ENCODE peak calls at places on chromosomes 4 and X, in six cellular contexts. C is fibroblast of the aortic adventitia; V is CD4-positive, alpha-beta T cell; D is cardiac muscle cell; R is cardiac fibroblast; B is uterus. U is an unnamed sample.

GRCh38 chr4:74056858-74057562 is 18.5 kb upstream of the CXCL3 start:
- DNase-seq in D (peak), V (no peak), R (peak), B (no peak), C (peak), U (no peak)

GRCh38 chrX:134186362-134187121 is 50.4 kb upstream of the CCDC160 start:
- DNase-seq in D (no peak), C (no peak), R (no peak), V (peak), B (no peak), U (no peak)

GRCh38 chr4:3108211-3108610 is 33.7 kb downstream of the HTT start:
- DNase-seq in V (no peak), B (no peak), C (peak), R (no peak), D (no peak), U (no peak)

GRCh38 chrX:115889121-115889890 is 281.2 kb upstream of the AGTR2 start:
- DNase-seq in R (no peak), D (no peak), B (no peak), C (no peak), V (no peak), U (no peak)

GRCh38 chr4:184825394-184826314 is at the start of gene ACSL1:
- DNase-seq in C (peak), R (peak), B (peak), V (peak), D (peak), U (peak)

GRCh38 chrX:30302957-30303356 is 6.2 kb downstream of the NR0B1 start:
- DNase-seq in V (no peak), D (peak), B (no peak), C (peak), R (peak), U (no peak)

GRCh38 chr4:23001478-23001877 is 308.7 kb downstream of the GBA3 start:
- DNase-seq in C (peak), B (no peak), D (no peak), R (no peak), V (no peak), U (no peak)

GRCh38 chrX:32582729-32583128 is 628.6 kb downstream of the DMD start:
- DNase-seq in D (no peak), V (no peak), R (no peak), C (no peak), B (no peak), U (no peak)

GRCh38 chr4:99062120-99062519 is 26.5 kb downstream of the ADH5 start:
- DNase-seq in C (no peak), D (no peak), B (no peak), R (no peak), V (no peak), U (no peak)

GRCh38 chr4:29560452-29560851 is 1159.7 kb upstream of the PCDH7 start:
- DNase-seq in C (no peak), B (no peak), V (no peak), D (no peak), R (no peak), U (no peak)

DNA sequence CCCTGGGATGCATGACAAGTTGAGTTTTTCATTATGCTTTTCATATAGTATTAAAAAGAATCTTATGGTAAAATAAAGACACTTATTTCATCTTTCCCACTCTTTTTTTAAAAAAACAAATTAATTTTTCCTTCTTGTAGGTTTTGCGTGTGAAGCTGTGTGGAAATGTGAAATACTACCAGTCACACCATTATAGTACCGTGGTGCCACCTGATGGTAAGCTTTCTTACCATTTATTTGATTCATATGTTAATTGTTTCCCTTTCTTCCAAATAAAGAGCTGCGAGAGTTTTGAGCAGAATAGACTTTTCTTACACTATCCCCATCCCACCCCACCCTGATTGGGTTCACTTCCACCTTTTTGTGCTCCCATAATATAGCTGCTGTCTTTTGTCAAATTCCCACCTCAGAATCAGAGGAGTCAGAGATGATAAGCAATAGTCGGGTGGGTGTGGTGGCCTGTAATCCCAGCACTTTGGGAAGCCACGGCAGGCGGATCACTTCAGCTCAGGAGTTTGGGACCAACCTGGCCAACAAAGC is 44.3 kb downstream of the CASP6 start:
- DNase-seq in D (peak), C (peak), V (no peak), R (peak), B (no peak), U (no peak)
- TF ChIP-seq CTCF in D (no peak), C (no peak), V (peak), R (no peak), B (peak), U (no peak)

GRCh38 chr4:40628888-40629287 is 776 bp downstream of the RBM47 start:
- DNase-seq in B (no peak), R (no peak), D (no peak), C (no peak), V (no peak), U (no peak)
- TF ChIP-seq CTCF in B (no peak), R (no peak), D (no peak), C (no peak), V (no peak), U (no peak)

GRCh38 chr4:150799207-150799606 is 215.9 kb downstream of the LRBA start:
- DNase-seq in R (no peak), V (no peak), B (no peak), C (peak), D (no peak), U (no peak)
- TF ChIP-seq CTCF in R (peak), V (no peak), B (no peak), C (peak), D (peak), U (peak)

GRCh38 chr4:56112377-56112776 is 163.6 kb downstream of the CEP135 start:
- DNase-seq in V (no peak), D (no peak), B (no peak), C (no peak), R (no peak), U (no peak)
- TF ChIP-seq CTCF in V (no peak), D (no peak), B (no peak), C (no peak), R (peak), U (no peak)

GRCh38 chrX:68665502-68665901 is 18.0 kb downstream of the STARD8 start:
- DNase-seq in R (peak), B (no peak), C (no peak), V (no peak), D (no peak), U (no peak)
- TF ChIP-seq CTCF in R (no peak), B (no peak), C (peak), V (no peak), D (peak), U (no peak)